ENCODE peak calls at places on chromosomes 5 and 9, in nine cellular contexts. One of them, this sample, is unnamed.

GRCh38 chr5:66864240-66864884 is 268.2 kb downstream of the MAST4 start:
- DNase-seq in gastrocnemius medialis: no peak
- DNase-seq in AG20443: peak
- DNase-seq in HuH-7: peak
- DNase-seq in hypothalamus: no peak
- DNase-seq in heart right ventricle: peak
- DNase-seq in endodermal cell: peak
- DNase-seq in GM19239: no peak
- DNase-seq in stimulated activated CD4-positive, alpha-beta T cell treated with anti-CD3 and anti-CD28 coated beads, Interleukin-4, amount 100 ng/mL, for 24 hours: peak
- DNase-seq in this sample: peak

GRCh38 chr5:75512383-75513074 is 838 bp downstream of the POLK start:
- DNase-seq in gastrocnemius medialis: no peak
- DNase-seq in AG20443: no peak
- DNase-seq in HuH-7: no peak
- DNase-seq in hypothalamus: no peak
- DNase-seq in heart right ventricle: no peak
- DNase-seq in endodermal cell: no peak
- DNase-seq in GM19239: no peak
- DNase-seq in stimulated activated CD4-positive, alpha-beta T cell treated with anti-CD3 and anti-CD28 coated beads, Interleukin-4, amount 100 ng/mL, for 24 hours: no peak
- DNase-seq in this sample: no peak

GRCh38 chr5:140633081-140633471 is at the start of gene CD14:
- DNase-seq in gastrocnemius medialis: peak
- DNase-seq in AG20443: peak
- DNase-seq in HuH-7: peak
- DNase-seq in hypothalamus: no peak
- DNase-seq in heart right ventricle: peak
- DNase-seq in endodermal cell: no peak
- DNase-seq in GM19239: no peak
- DNase-seq in stimulated activated CD4-positive, alpha-beta T cell treated with anti-CD3 and anti-CD28 coated beads, Interleukin-4, amount 100 ng/mL, for 24 hours: peak
- DNase-seq in this sample: no peak

GRCh38 chr9:68941780-68942459 is 72.0 kb downstream of the PRKACG start:
- DNase-seq in gastrocnemius medialis: no peak
- DNase-seq in AG20443: no peak
- DNase-seq in HuH-7: no peak
- DNase-seq in hypothalamus: no peak
- DNase-seq in heart right ventricle: no peak
- DNase-seq in endodermal cell: no peak
- DNase-seq in GM19239: no peak
- DNase-seq in stimulated activated CD4-positive, alpha-beta T cell treated with anti-CD3 and anti-CD28 coated beads, Interleukin-4, amount 100 ng/mL, for 24 hours: no peak
- DNase-seq in this sample: no peak

GRCh38 chr5:140801494-140801841 is 611 bp downstream of the PCDHA3 start:
- DNase-seq in gastrocnemius medialis: no peak
- DNase-seq in AG20443: no peak
- DNase-seq in HuH-7: no peak
- DNase-seq in hypothalamus: peak
- DNase-seq in heart right ventricle: no peak
- DNase-seq in endodermal cell: peak
- DNase-seq in GM19239: no peak
- DNase-seq in stimulated activated CD4-positive, alpha-beta T cell treated with anti-CD3 and anti-CD28 coated beads, Interleukin-4, amount 100 ng/mL, for 24 hours: no peak
- DNase-seq in this sample: no peak

GRCh38 chr5:95743248-95743647 is 12.1 kb downstream of the RHOBTB3 start:
- DNase-seq in gastrocnemius medialis: no peak
- DNase-seq in AG20443: no peak
- DNase-seq in HuH-7: no peak
- DNase-seq in hypothalamus: no peak
- DNase-seq in heart right ventricle: no peak
- DNase-seq in endodermal cell: no peak
- DNase-seq in GM19239: no peak
- DNase-seq in stimulated activated CD4-positive, alpha-beta T cell treated with anti-CD3 and anti-CD28 coated beads, Interleukin-4, amount 100 ng/mL, for 24 hours: no peak
- DNase-seq in this sample: no peak

GRCh38 chr9:71127301-71127700 is 5.9 kb upstream of the TRPM3 start:
- DNase-seq in gastrocnemius medialis: no peak
- DNase-seq in AG20443: no peak
- DNase-seq in HuH-7: no peak
- DNase-seq in hypothalamus: no peak
- DNase-seq in heart right ventricle: no peak
- DNase-seq in endodermal cell: no peak
- DNase-seq in GM19239: no peak
- DNase-seq in stimulated activated CD4-positive, alpha-beta T cell treated with anti-CD3 and anti-CD28 coated beads, Interleukin-4, amount 100 ng/mL, for 24 hours: no peak
- DNase-seq in this sample: no peak

GRCh38 chr5:147167529-147167928 is 67.3 kb upstream of the STK32A start:
- DNase-seq in gastrocnemius medialis: no peak
- DNase-seq in AG20443: no peak
- DNase-seq in HuH-7: no peak
- DNase-seq in hypothalamus: no peak
- DNase-seq in heart right ventricle: no peak
- DNase-seq in endodermal cell: no peak
- DNase-seq in GM19239: no peak
- DNase-seq in stimulated activated CD4-positive, alpha-beta T cell treated with anti-CD3 and anti-CD28 coated beads, Interleukin-4, amount 100 ng/mL, for 24 hours: no peak
- DNase-seq in this sample: no peak

GRCh38 chr5:147658293-147658932 is 124.1 kb downstream of the JAKMIP2 start:
- DNase-seq in gastrocnemius medialis: no peak
- DNase-seq in AG20443: no peak
- DNase-seq in HuH-7: no peak
- DNase-seq in hypothalamus: no peak
- DNase-seq in heart right ventricle: no peak
- DNase-seq in endodermal cell: peak
- DNase-seq in GM19239: no peak
- DNase-seq in stimulated activated CD4-positive, alpha-beta T cell treated with anti-CD3 and anti-CD28 coated beads, Interleukin-4, amount 100 ng/mL, for 24 hours: no peak
- DNase-seq in this sample: no peak

GRCh38 chr9:5851445-5851844 is 18.5 kb upstream of the ERMP1 start:
- DNase-seq in gastrocnemius medialis: no peak
- DNase-seq in AG20443: peak
- DNase-seq in HuH-7: no peak
- DNase-seq in hypothalamus: no peak
- DNase-seq in heart right ventricle: no peak
- DNase-seq in endodermal cell: no peak
- DNase-seq in GM19239: peak
- DNase-seq in stimulated activated CD4-positive, alpha-beta T cell treated with anti-CD3 and anti-CD28 coated beads, Interleukin-4, amount 100 ng/mL, for 24 hours: peak
- DNase-seq in this sample: peak

This sample was measured in GM13976.